ENCODE peak calls at places on chromosomes 6 and 20, in seven cellular contexts. E is HepG2, A is HCT116, B is SK-N-SH, O is K562, U is GM12878, G is H1. N is an unnamed sample.

GRCh38 chr6:16698163-16698533 is 63.1 kb downstream of the ATXN1 start:
- DNase-seq in E (no peak), A (no peak), B (no peak), O (no peak), U (no peak), G (no peak), N (no peak)

GRCh38 chr6:26027491-26028211 is 59.6 kb upstream of the HFE start:
- DNase-seq in E (no peak), A (no peak), B (no peak), O (no peak), U (no peak), G (no peak), N (no peak)

GRCh38 chr6:100088009-100088408 is 94.0 kb upstream of the MCHR2 start:
- DNase-seq in E (no peak), A (peak), B (no peak), O (no peak), U (no peak), G (no peak), N (no peak)

GRCh38 chr6:170459451-170459850 is 93.7 kb downstream of the PSMB1 start:
- DNase-seq in E (no peak), A (no peak), B (no peak), O (no peak), U (peak), G (no peak), N (peak)

GRCh38 chr6:455006-455585 is 63.5 kb downstream of the IRF4 start:
- DNase-seq in E (no peak), A (no peak), B (peak), O (no peak), U (no peak), G (no peak), N (no peak)

GRCh38 chr6:106799008-106799952 is 169.9 kb downstream of the QRSL1 start:
- DNase-seq in E (peak), A (no peak), B (no peak), O (no peak), U (peak), G (no peak), N (no peak)

GRCh38 chr20:48460681-48461080 is 367.1 kb downstream of the PREX1 start:
- DNase-seq in E (no peak), A (no peak), B (no peak), O (no peak), U (no peak), G (no peak), N (no peak)

GRCh38 chr6:100880149-100880900 is 804 bp downstream of the ASCC3 start:
- DNase-seq in E (peak), A (no peak), B (peak), O (no peak), U (no peak), G (no peak), N (no peak)

GRCh38 chr6:168865-169455 is 123.3 kb upstream of the DUSP22 start:
- DNase-seq in E (peak), A (peak), B (peak), O (peak), U (no peak), G (no peak), N (peak)

GRCh38 chr6:161228911-161229591 is 44.8 kb downstream of the AGPAT4 start:
- DNase-seq in E (no peak), A (no peak), B (no peak), O (peak), U (no peak), G (no peak), N (no peak)

DNA sequence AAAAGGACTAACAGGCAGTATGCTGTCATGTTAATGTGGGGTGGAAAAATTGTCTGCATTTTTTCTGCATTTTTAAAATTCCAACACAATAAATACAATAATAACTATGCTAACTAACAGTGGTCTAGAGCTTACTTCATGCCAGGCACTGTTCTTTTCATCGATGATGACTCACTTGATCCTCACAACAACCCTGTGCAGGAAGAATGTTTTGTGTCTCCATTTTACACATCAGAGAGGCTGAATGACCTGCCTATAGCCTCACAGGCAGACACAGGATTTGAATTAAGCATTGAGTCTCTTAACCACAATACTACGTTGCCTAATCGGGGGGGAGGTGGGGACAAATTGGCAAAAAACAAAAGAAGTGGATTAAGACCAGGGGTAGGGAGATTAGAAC is 26.9 kb upstream of the FANCE start:
- DNase-seq in E (no peak), A (no peak), B (no peak), O (no peak), U (no peak), G (no peak), N (no peak)
- TF ChIP-seq JUND in E (no peak), A (no peak), B (no peak), O (no peak), U (no peak), G (no peak), N (no peak)

DNA sequence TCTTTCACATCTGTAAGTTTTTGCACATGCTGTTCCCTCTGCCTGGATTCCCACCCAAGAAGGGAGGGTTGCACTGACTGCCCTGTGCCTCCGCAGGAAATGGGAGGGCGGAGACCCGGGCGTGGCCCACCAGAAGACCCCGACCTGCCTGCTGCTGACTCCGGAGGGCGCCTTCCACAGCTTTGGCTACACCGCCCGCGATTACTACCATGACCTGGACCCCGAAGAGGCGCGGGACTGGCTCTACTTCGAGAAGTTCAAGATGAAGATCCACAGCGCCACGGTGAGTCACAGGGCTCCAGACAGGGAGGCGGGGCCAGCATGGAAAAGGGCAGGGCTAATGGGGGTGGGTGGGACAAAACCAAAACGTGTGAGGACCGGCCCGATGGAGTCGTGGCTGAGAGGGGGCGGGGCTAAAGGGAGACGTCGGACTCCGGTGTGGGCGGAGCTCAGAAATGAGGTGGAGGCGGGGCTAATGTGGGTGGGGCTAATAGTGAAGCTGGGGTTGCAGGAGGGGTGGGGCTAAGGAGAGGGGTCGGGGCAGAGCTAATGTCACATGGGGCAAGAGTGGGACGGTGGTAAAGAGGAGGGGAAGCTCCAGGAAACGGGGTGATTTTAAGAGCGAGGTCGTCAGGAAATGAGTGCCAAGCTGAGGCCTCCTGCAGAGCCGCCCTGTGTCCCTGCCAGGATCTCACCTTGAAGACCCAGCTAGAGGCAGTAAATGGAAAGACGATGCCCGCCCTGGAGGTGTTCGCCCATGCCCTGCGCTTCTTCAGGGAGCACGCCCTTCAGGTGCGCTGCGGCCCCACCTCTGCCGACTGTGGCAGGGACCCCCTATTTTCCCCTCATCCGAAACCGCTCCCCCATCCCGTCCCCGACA is 12.6 kb downstream of the HSPA12B start:
- DNase-seq in E (peak), A (peak), B (peak), O (peak), U (no peak), G (peak), N (peak)
- TF ChIP-seq JUND in E (no peak), A (peak), B (no peak), O (peak), U (no peak), G (no peak), N (no peak)

GRCh38 chr6:28770732-28771131 is 153.1 kb downstream of the TRIM27 start:
- DNase-seq in E (no peak), A (no peak), B (no peak), O (no peak), U (no peak), G (no peak), N (no peak)

GRCh38 chr6:28769626-28770402 is 154.0 kb downstream of the TRIM27 start:
- DNase-seq in E (no peak), A (no peak), B (no peak), O (peak), U (no peak), G (no peak), N (peak)

GRCh38 chr6:28774292-28775051 is 149.3 kb downstream of the TRIM27 start:
- DNase-seq in E (no peak), A (no peak), B (no peak), O (no peak), U (no peak), G (no peak), N (no peak)

GRCh38 chr6:28772480-28773381 is 151.1 kb downstream of the TRIM27 start:
- DNase-seq in E (no peak), A (peak), B (no peak), O (peak), U (no peak), G (no peak), N (no peak)

DNA sequence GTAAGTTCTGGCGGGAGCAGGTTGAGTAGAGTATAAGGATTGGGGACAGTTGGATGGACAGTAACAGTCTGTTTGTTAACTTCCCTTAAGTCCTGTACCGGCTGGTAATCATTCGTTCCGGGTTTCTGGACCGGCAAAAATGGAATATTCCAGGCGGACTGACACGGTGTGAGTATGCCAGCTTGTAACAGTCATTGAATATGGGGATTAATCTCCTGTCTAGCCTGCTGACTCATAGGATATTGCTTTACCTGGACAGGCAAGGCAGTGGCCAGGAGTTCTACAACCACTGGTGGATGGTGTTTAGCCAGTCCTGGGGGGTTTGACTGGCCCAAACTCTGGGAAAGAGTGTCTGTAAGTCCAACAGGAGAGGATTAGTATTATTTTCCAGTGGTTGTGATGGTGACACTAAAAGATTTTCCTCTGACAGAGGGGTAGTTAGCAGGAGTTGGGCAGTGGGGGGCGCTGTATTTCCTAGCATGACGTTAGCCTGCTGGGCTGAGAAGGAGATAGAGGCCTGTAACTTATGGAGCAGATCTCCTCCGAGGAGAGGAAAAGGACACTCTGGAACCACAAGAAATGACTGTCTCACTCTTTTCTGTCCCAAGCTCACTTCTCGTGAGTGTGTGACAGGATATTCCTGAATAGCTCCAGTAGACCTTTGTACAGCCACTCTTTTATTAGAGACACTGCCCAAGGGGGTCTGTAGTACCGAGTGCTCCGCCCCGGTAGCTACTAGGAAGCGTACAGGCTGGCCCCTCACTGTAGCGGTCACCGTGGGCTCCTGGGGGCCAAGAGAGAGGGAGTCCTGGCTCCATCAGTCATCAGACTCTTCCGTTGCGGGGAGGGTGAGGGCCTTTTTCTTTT is 152.2 kb downstream of the TRIM27 start:
- DNase-seq in E (no peak), A (no peak), B (no peak), O (peak), U (no peak), G (no peak), N (no peak)
- TF ChIP-seq JUND in E (no peak), A (peak), B (no peak), O (peak), U (no peak), G (peak), N (no peak)

DNA sequence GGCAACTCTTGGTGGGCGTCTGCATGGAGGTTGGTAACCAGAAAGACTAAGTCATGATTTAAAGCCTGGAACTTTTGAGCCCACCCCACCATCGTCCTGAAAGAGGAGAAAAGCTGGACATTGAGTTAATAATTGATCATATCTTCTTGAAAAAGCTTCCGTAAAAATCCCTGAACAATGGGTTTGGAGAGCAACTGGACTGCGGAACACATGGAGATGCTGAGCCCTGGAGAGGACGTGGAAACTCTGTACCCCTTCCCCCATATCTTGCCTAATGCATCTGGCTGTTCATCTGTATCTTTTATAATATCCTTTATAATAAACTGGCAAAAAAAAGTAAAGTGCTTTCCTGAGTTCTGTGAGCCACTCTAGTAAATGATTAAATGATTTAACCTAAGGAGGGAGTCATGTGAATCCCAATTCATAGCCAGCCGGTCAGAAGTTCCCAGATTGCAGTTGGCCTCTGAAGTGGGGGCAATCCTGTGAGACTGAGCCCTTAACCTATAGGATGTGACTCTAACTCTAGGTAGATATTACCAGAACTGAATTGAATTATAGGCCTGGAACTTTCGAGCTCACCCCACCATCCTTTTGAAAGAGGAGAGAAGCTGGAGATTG is 26.5 kb upstream of the LGSN start:
- DNase-seq in E (no peak), A (no peak), B (no peak), O (no peak), U (no peak), G (no peak), N (no peak)
- TF ChIP-seq JUND in E (no peak), A (no peak), B (no peak), O (no peak), U (no peak), G (no peak), N (no peak)

DNA sequence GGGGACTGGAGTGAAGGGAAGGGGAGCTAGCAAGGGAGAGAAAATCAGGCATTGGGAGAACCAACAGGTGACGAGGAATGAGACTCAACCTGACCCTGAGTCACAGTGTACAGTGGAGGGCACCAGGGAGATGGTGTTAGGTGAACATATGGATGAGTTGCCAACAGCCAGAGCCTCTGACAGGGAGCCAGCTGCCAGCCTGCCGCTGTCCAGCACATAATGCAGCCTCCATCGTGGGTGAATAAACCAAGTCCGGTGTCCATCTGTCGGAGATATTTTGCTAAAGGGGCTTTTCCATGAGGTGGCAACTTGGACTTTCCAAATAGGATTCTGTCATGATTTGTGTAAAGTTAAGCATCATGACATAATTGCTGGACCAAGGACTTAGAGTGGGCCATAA is 88.1 kb downstream of the CDH4 start:
- DNase-seq in E (no peak), A (no peak), B (no peak), O (no peak), U (no peak), G (no peak), N (no peak)
- TF ChIP-seq JUND in E (no peak), A (no peak), B (no peak), O (no peak), U (no peak), G (no peak), N (no peak)

DNA sequence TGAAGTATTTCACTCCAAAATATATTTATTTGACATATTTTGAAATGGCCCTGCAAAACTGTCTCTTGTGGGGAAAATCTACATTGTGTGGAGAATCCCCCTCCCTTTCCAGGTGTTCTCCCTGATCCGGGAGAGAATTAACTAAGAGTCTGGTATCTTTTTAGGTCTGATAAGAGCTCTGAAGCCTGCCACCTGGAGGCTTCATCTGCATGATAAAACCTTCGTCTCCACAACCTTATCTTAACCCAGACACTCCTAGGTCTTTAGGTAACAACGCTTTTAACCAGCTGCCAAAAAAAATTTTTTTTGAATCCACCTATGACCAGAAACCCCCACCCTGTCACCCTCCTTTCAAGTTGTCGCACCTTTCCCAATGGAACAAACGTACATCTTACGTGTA is 43.0 kb downstream of the FAM184A start:
- DNase-seq in E (no peak), A (no peak), B (no peak), O (peak), U (no peak), G (no peak), N (no peak)
- TF ChIP-seq JUND in E (no peak), A (no peak), B (no peak), O (no peak), U (no peak), G (no peak), N (no peak)

GRCh38 chr6:43980004-43980795 is 147.1 kb downstream of the MRPL14 start:
- DNase-seq in E (no peak), A (no peak), B (no peak), O (no peak), U (no peak), G (no peak), N (no peak)
- TF ChIP-seq JUND in E (no peak), A (no peak), B (no peak), O (no peak), U (no peak), G (no peak), N (no peak)